ENCODE peak calls at places on chromosomes 16 and 17, in four cellular contexts. One of them, this sample, is unnamed.

GRCh38 chr17:60303406-60304099 is 88.4 kb downstream of the USP32 start:
- DNase-seq in AG10803: no peak
- DNase-seq in stimulated activated CD4-positive, alpha-beta T cell treated with anti-CD3 and anti-CD28 coated beads, Interleukin-4, amount 100 ng/mL, for 48 hours: no peak
- DNase-seq in activated CD8-positive, alpha-beta memory T cell treated with anti-CD3 and anti-CD28 coated beads for 24 hours: no peak
- DNase-seq in this sample: no peak

GRCh38 chr17:45073414-45074070 is 12.4 kb downstream of the NMT1 start:
- DNase-seq in AG10803: peak
- DNase-seq in activated CD8-positive, alpha-beta memory T cell treated with anti-CD3 and anti-CD28 coated beads for 24 hours: no peak
- DNase-seq in stimulated activated CD4-positive, alpha-beta T cell treated with anti-CD3 and anti-CD28 coated beads, Interleukin-4, amount 100 ng/mL, for 48 hours: no peak
- DNase-seq in this sample: no peak

GRCh38 chr17:72430611-72431432 is 310.0 kb downstream of the SOX9 start:
- DNase-seq in stimulated activated CD4-positive, alpha-beta T cell treated with anti-CD3 and anti-CD28 coated beads, Interleukin-4, amount 100 ng/mL, for 48 hours: no peak
- DNase-seq in AG10803: no peak
- DNase-seq in activated CD8-positive, alpha-beta memory T cell treated with anti-CD3 and anti-CD28 coated beads for 24 hours: no peak
- DNase-seq in this sample: no peak

GRCh38 chr16:68396481-68396880 is 51.8 kb downstream of the SMPD3 start:
- DNase-seq in AG10803: peak
- DNase-seq in activated CD8-positive, alpha-beta memory T cell treated with anti-CD3 and anti-CD28 coated beads for 24 hours: no peak
- DNase-seq in stimulated activated CD4-positive, alpha-beta T cell treated with anti-CD3 and anti-CD28 coated beads, Interleukin-4, amount 100 ng/mL, for 48 hours: peak
- DNase-seq in this sample: no peak

GRCh38 chr17:42894283-42895184 is 6.1 kb upstream of the G6PC1 start:
- DNase-seq in stimulated activated CD4-positive, alpha-beta T cell treated with anti-CD3 and anti-CD28 coated beads, Interleukin-4, amount 100 ng/mL, for 48 hours: no peak
- DNase-seq in AG10803: no peak
- DNase-seq in activated CD8-positive, alpha-beta memory T cell treated with anti-CD3 and anti-CD28 coated beads for 24 hours: no peak
- DNase-seq in this sample: no peak

GRCh38 chr17:66580601-66581385 is 254.1 kb upstream of the CACNG5 start:
- DNase-seq in stimulated activated CD4-positive, alpha-beta T cell treated with anti-CD3 and anti-CD28 coated beads, Interleukin-4, amount 100 ng/mL, for 48 hours: no peak
- DNase-seq in activated CD8-positive, alpha-beta memory T cell treated with anti-CD3 and anti-CD28 coated beads for 24 hours: no peak
- DNase-seq in AG10803: peak
- DNase-seq in this sample: no peak

GRCh38 chr17:80482555-80483308 is 6.3 kb upstream of the NPTX1 start:
- DNase-seq in activated CD8-positive, alpha-beta memory T cell treated with anti-CD3 and anti-CD28 coated beads for 24 hours: no peak
- DNase-seq in stimulated activated CD4-positive, alpha-beta T cell treated with anti-CD3 and anti-CD28 coated beads, Interleukin-4, amount 100 ng/mL, for 48 hours: no peak
- DNase-seq in AG10803: no peak
- DNase-seq in this sample: no peak

GRCh38 chr16:49353650-49354049 is 20.0 kb upstream of the C16orf78 start:
- DNase-seq in activated CD8-positive, alpha-beta memory T cell treated with anti-CD3 and anti-CD28 coated beads for 24 hours: no peak
- DNase-seq in stimulated activated CD4-positive, alpha-beta T cell treated with anti-CD3 and anti-CD28 coated beads, Interleukin-4, amount 100 ng/mL, for 48 hours: no peak
- DNase-seq in AG10803: no peak
- DNase-seq in this sample: no peak

GRCh38 chr16:46929378-46930332 is 43.8 kb downstream of the DNAJA2 start:
- DNase-seq in stimulated activated CD4-positive, alpha-beta T cell treated with anti-CD3 and anti-CD28 coated beads, Interleukin-4, amount 100 ng/mL, for 48 hours: peak
- DNase-seq in activated CD8-positive, alpha-beta memory T cell treated with anti-CD3 and anti-CD28 coated beads for 24 hours: peak
- DNase-seq in AG10803: peak
- DNase-seq in this sample: peak

This sample was measured in GM12891.